ENCODE peak calls at places on chromosomes 3 and 15, in five cellular contexts. E is PC-3, A is neural progenitor cell, H is upper lobe of right lung, G is left lung. Y is an unnamed sample. For H3K36me3, the result is how much of the 10 kb centered on the place peaks cover.

GRCh38 chr3:13535905-13536304 is 13.0 kb upstream of the FBLN2 start:
- DNase-seq in E (no peak), A (no peak), H (no peak), G (peak), Y (no peak)

GRCh38 chr3:32132706-32133105 is 26.3 kb downstream of the GPD1L start:
- DNase-seq in E (no peak), A (no peak), H (no peak), G (no peak), Y (no peak)

GRCh38 chr3:122730240-122730639 is 49.6 kb downstream of the PARP14 start:
- DNase-seq in E (no peak), A (no peak), H (no peak), G (no peak), Y (no peak)

GRCh38 chr3:183098538-183099025 is 714 bp downstream of the MCCC1 start:
- DNase-seq in E (no peak), A (no peak), H (no peak), G (no peak), Y (no peak)

GRCh38 chr3:125051205-125051604 is 4.6 kb downstream of the HEG1 start:
- DNase-seq in E (no peak), A (no peak), H (no peak), G (no peak), Y (no peak)

GRCh38 chr3:171622126-171622525 is 161.9 kb upstream of the TNIK start:
- DNase-seq in E (no peak), A (no peak), H (no peak), G (no peak), Y (no peak)

GRCh38 chr15:88383354-88383753 is 83.8 kb downstream of the MRPL46 start:
- DNase-seq in E (no peak), A (no peak), H (no peak), G (no peak), Y (no peak)

GRCh38 chr15:40038654-40039543 is at the start of gene SRP14:
- DNase-seq in E (peak), A (peak), H (peak), G (peak), Y (peak)

GRCh38 chr3:21944251-21944650 is 193.2 kb upstream of the ZNF385D start:
- DNase-seq in E (no peak), A (peak), H (no peak), G (no peak), Y (no peak)

GRCh38 chr3:197963019-197963637 is 3.1 kb downstream of the LMLN start:
- DNase-seq in E (no peak), A (no peak), H (no peak), G (no peak), Y (no peak)

GRCh38 chr15:89492111-89492641 is 4.2 kb downstream of the RHCG start:
- DNase-seq in E (peak), A (peak), H (no peak), G (no peak), Y (no peak)

GRCh38 chr3:13193320-13194284 is 120.4 kb upstream of the IQSEC1 start:
- DNase-seq in E (peak), A (peak), H (no peak), G (peak), Y (no peak)

GRCh38 chr3:117144832-117145231 is 435.3 kb downstream of the TUSC7 start:
- DNase-seq in E (no peak), A (no peak), H (no peak), G (no peak), Y (no peak)

GRCh38 chr15:88970232-88970631 is 57.1 kb upstream of the MFGE8 start:
- DNase-seq in E (no peak), A (no peak), H (no peak), G (no peak), Y (no peak)

GRCh38 chr15:51526955-51527354 is 95.6 kb downstream of the DMXL2 start:
- DNase-seq in E (no peak), A (no peak), H (no peak), G (no peak), Y (no peak)

GRCh38 chr3:190094201-190094718 is 26.4 kb downstream of the P3H2 start:
- DNase-seq in E (no peak), A (no peak), H (no peak), G (no peak), Y (peak)

GRCh38 chr15:27668471-27669220 is 430.5 kb downstream of the OCA2 start:
- DNase-seq in E (no peak), A (no peak), H (no peak), G (no peak), Y (no peak)

GRCh38 chr3:120153294-120153693 is 59.0 kb upstream of the GSK3B start:
- DNase-seq in E (peak), A (no peak), H (no peak), G (no peak), Y (no peak)

GRCh38 chr3:126446791-126447190 is 28.9 kb downstream of the ZXDC start:
- DNase-seq in E (no peak), A (no peak), H (peak), G (no peak), Y (peak)

GRCh38 chr3:5194801-5195509 is 7.4 kb downstream of the EDEM1 start:
- DNase-seq in E (peak), A (no peak), H (no peak), G (no peak), Y (no peak)

GRCh38 chr3:77078279-77078678 is 38.4 kb downstream of the ROBO2 start:
- DNase-seq in E (no peak), A (no peak), H (no peak), G (no peak), Y (no peak)

GRCh38 chr15:62999923-63000484 is 42.5 kb upstream of the TPM1 start:
- DNase-seq in E (no peak), A (peak), H (no peak), G (no peak), Y (no peak)

GRCh38 chr15:101051291-101052030 is 132.3 kb downstream of the LRRK1 start:
- DNase-seq in E (no peak), A (no peak), H (peak), G (no peak), Y (peak)

GRCh38 chr15:94844533-94845390 is 613.4 kb downstream of the MCTP2 start:
- DNase-seq in E (no peak), A (peak), H (peak), G (peak), Y (peak)

GRCh38 chr3:42129014-42129953 is 38.1 kb downstream of the TRAK1 start:
- DNase-seq in E (peak), A (no peak), H (no peak), G (no peak), Y (no peak)

GRCh38 chr15:86445750-86446149 is 366.1 kb downstream of the AGBL1 start:
- DNase-seq in E (no peak), A (no peak), H (no peak), G (no peak), Y (no peak)
- TF ChIP-seq CTCF in E (no peak), A (no peak), H (no peak), G (no peak), Y (no peak)

GRCh38 chr3:62065985-62066693 is 307.2 kb downstream of the FEZF2 start:
- DNase-seq in E (no peak), A (no peak), H (no peak), G (no peak), Y (no peak)
- H3K27ac ChIP-seq in E (no peak), A (no peak), H (no peak), G (no peak), Y (no peak)

GRCh38 chr3:150933473-150934008 is 28.3 kb upstream of the MINDY4B start:
- DNase-seq in E (no peak), A (no peak), H (no peak), G (no peak), Y (no peak)
- H3K36me3 ChIP-seq in E (under half), A (under half), H (under half), G (under half), Y (under half)

GRCh38 chr3:31092748-31093607 is 198.5 kb upstream of the GADL1 start:
- DNase-seq in E (no peak), A (no peak), H (no peak), G (no peak), Y (no peak)

GRCh38 chr3:31094048-31094447 is 199.6 kb upstream of the GADL1 start:
- DNase-seq in E (no peak), A (no peak), H (no peak), G (no peak), Y (no peak)

GRCh38 chr3:31095254-31095653 is 200.8 kb upstream of the GADL1 start:
- DNase-seq in E (no peak), A (no peak), H (no peak), G (no peak), Y (no peak)

GRCh38 chr3:31093608-31093990 is 199.1 kb upstream of the GADL1 start:
- DNase-seq in E (no peak), A (no peak), H (no peak), G (no peak), Y (no peak)

GRCh38 chr3:31091748-31092147 is 197.3 kb upstream of the GADL1 start:
- DNase-seq in E (no peak), A (no peak), H (no peak), G (no peak), Y (no peak)
- TF ChIP-seq CTCF in E (peak), A (no peak), H (no peak), G (no peak), Y (no peak)

GRCh38 chr3:153679711-153680110 is 441.5 kb upstream of the ARHGEF26 start:
- DNase-seq in E (no peak), A (no peak), H (no peak), G (no peak), Y (no peak)
- H3K27ac ChIP-seq in E (no peak), A (no peak), H (no peak), G (no peak), Y (no peak)

GRCh38 chr3:52233108-52233591 is 5.8 kb downstream of the TWF2 start:
- DNase-seq in E (no peak), A (no peak), H (no peak), G (no peak), Y (no peak)
- H3K36me3 ChIP-seq in E (under half), A (under half), H (half or more), G (half or more), Y (half or more)

GRCh38 chr15:37133619-37134018 is 33.3 kb upstream of the MEIS2 start:
- DNase-seq in E (peak), A (no peak), H (no peak), G (no peak), Y (no peak)
- TF ChIP-seq CTCF in E (peak), A (peak), H (peak), G (no peak), Y (no peak)

Y was measured in ascending aorta.